ENCODE peak calls at places on chromosomes 4 and X, in eight cellular contexts. E is NCI-H1092; M is aorta; S is hypothalamus; O is IMR-90; G is T-helper 2 cell treated with Interferon-gamma antibody and Interleukin-4, amounts not matched to agents 5 μg/mL and 100 μg/mL, for 36 hours; H is amniotic epithelial cell; Z is AG09309. C is an unnamed sample.

GRCh38 chrX:30495468-30495867 is 82.1 kb downstream of the TASL start:
- DNase-seq in Z (no peak), O (no peak), S (no peak), M (no peak), E (no peak), H (no peak), G (no peak), C (no peak)

GRCh38 chrX:19303216-19303880 is 40.4 kb upstream of the PDHA1 start:
- DNase-seq in M (no peak), S (no peak), O (peak; percentile 45), G (no peak), H (peak; percentile 71), E (no peak), Z (peak; percentile 32), C (no peak)

GRCh38 chr4:58776627-58777026 is 1666.4 kb upstream of the IGFBP7 start:
- DNase-seq in H (peak; percentile 84), S (no peak), G (no peak), M (no peak), E (no peak), Z (no peak), O (peak; percentile 90), C (peak; percentile 8)

GRCh38 chr4:156805696-156806095 is 165.9 kb downstream of the PDGFC start:
- DNase-seq in H (no peak), S (no peak), Z (no peak), M (no peak), O (no peak), E (no peak), G (no peak), C (no peak)

GRCh38 chr4:24643774-24644520 is 59.6 kb upstream of the DHX15 start:
- DNase-seq in E (no peak), O (no peak), S (no peak), Z (no peak), H (no peak), G (no peak), M (no peak), C (no peak)

GRCh38 chr4:105092356-105092755 is 54.3 kb upstream of the TET2 start:
- DNase-seq in S (no peak), O (peak; percentile 85), E (no peak), M (no peak), G (no peak), H (peak; percentile 75), Z (peak; percentile 41), C (no peak)

GRCh38 chr4:48944252-48944651 is 37.7 kb upstream of the OCIAD2 start:
- DNase-seq in S (no peak), M (no peak), Z (no peak), H (peak; percentile 17), E (no peak), G (no peak), O (no peak), C (no peak)

GRCh38 chr4:53914313-53915016 is 149.9 kb downstream of the CHIC2 start:
- DNase-seq in S (no peak), M (no peak), G (peak; percentile 35), O (peak; percentile 96), Z (peak; percentile 82), E (no peak), H (peak; percentile 96), C (no peak)

GRCh38 chr4:107117726-107118125 is 81.6 kb upstream of the DKK2 start:
- DNase-seq in O (no peak), H (no peak), M (no peak), S (no peak), G (no peak), E (no peak), Z (no peak), C (no peak)

GRCh38 chr4:133058701-133059100 is 90.4 kb upstream of the PCDH10 start:
- DNase-seq in H (no peak), G (no peak), Z (no peak), E (no peak), S (no peak), M (no peak), O (no peak), C (no peak)

GRCh38 chrX:56764153-56764974 is 35.3 kb downstream of the NBDY start:
- DNase-seq in Z (peak; percentile 71), M (peak; percentile 89), S (no peak), H (peak; percentile 62), E (no peak), O (peak; percentile 87), G (peak; percentile 45), C (peak; percentile 64)

GRCh38 chr4:1793940-1794808 is 1.1 kb downstream of the FGFR3 start:
- DNase-seq in H (no peak), M (no peak), G (no peak), E (no peak), Z (no peak), S (no peak), O (no peak), C (no peak)

GRCh38 chr4:98664959-98665358 is 6.5 kb upstream of the TSPAN5 start:
- DNase-seq in G (no peak), E (no peak), H (no peak), Z (no peak), O (no peak), M (no peak), S (no peak), C (no peak)

GRCh38 chr4:180560896-180561295 is 1682.3 kb upstream of the TENM3 start:
- DNase-seq in M (no peak), E (no peak), O (peak; percentile 60), S (no peak), G (no peak), Z (no peak), H (no peak), C (no peak)

GRCh38 chrX:134669378-134670098 is 11.3 kb upstream of the PLAC1 start:
- DNase-seq in S (no peak), O (peak; percentile 93), E (no peak), G (no peak), Z (peak; percentile 63), M (no peak), H (peak; percentile 88), C (peak; percentile 51)

GRCh38 chr4:142282870-142283431 is 563.1 kb downstream of the INPP4B start:
- DNase-seq in Z (no peak), H (peak; percentile 9), G (no peak), M (no peak), S (no peak), O (no peak), E (no peak), C (no peak)

GRCh38 chr4:172356002-172356401 is 542.8 kb downstream of the GALNTL6 start:
- DNase-seq in O (no peak), H (no peak), E (no peak), Z (no peak), S (no peak), M (no peak), G (no peak), C (no peak)

GRCh38 chr4:80072607-80073361 is at the start of gene ANTXR2:
- DNase-seq in M (peak; percentile 96), S (peak; percentile 71), Z (peak; percentile 93), E (peak; percentile 32), O (peak; percentile 98), H (peak; percentile 81), G (peak; percentile 75), C (peak; percentile 41)

GRCh38 chrX:40945366-40945713 is 139.9 kb upstream of the USP9X start:
- DNase-seq in H (peak; percentile 72), S (no peak), Z (peak; percentile 35), G (no peak), M (no peak), E (no peak), O (peak; percentile 87), C (peak; percentile 37)

GRCh38 chrX:133868250-133868649 is 117.1 kb downstream of the GPC3 start:
- DNase-seq in S (no peak), Z (no peak), G (no peak), E (no peak), M (no peak), O (no peak), H (no peak), C (no peak)

GRCh38 chr4:149531861-149532260 is 283.8 kb downstream of the IQCM start:
- DNase-seq in E (no peak), S (no peak), M (no peak), Z (no peak), G (no peak), H (peak; percentile 89), O (peak; percentile 26), C (no peak)

GRCh38 chr4:78320353-78320935 is 231.1 kb upstream of the ANXA3 start:
- DNase-seq in O (no peak), M (no peak), S (no peak), H (peak; percentile 36), E (no peak), Z (no peak), G (no peak), C (no peak)

GRCh38 chrX:40912576-40912975 is 172.7 kb upstream of the USP9X start:
- DNase-seq in G (no peak), O (no peak), S (no peak), M (no peak), Z (no peak), E (peak; percentile 45), H (no peak), C (no peak)

GRCh38 chr4:41079871-41080565 is 134.3 kb downstream of the APBB2 start:
- DNase-seq in E (no peak), H (no peak), S (no peak), O (no peak), G (no peak), Z (no peak), M (no peak), C (no peak)

GRCh38 chr4:87824352-87824751 is 8.4 kb upstream of the MEPE start:
- DNase-seq in O (no peak), M (no peak), Z (no peak), H (no peak), G (no peak), E (no peak), S (no peak), C (no peak)

GRCh38 chr4:22688236-22688635 is 4.5 kb upstream of the GBA3 start:
- DNase-seq in Z (no peak), G (no peak), E (no peak), M (no peak), H (peak; percentile 16), O (no peak), S (no peak), C (no peak)

GRCh38 chrX:150486011-150486410 is 82.4 kb upstream of the MTM1 start:
- DNase-seq in M (no peak), Z (no peak), O (peak; percentile 59), S (peak; percentile 2), E (peak; percentile 37), H (peak; percentile 43), G (peak; percentile 19), C (no peak)